ENCODE peak calls at places on chromosomes 16 and 17, in four cellular contexts. G is CD8-positive, alpha-beta T cell; E is suprapubic skin; Z is upper lobe of right lung. F is an unnamed sample.
A peak's percentile ranks its signal among the peaks of the same experiment; 100 is the strongest.

GRCh38 chr17:35214192-35214591 is 20.0 kb upstream of the SLC35G3 start:
- DNase-seq in G (no peak), Z (no peak), E (no peak), F (no peak)

GRCh38 chr17:41665566-41666335 is 22.9 kb upstream of the EIF1 start:
- DNase-seq in G (peak; percentile 95), E (peak; percentile 94), Z (peak; percentile 96), F (peak; percentile 91)

GRCh38 chr16:51607202-51607756 is 456.2 kb upstream of the SALL1 start:
- DNase-seq in E (no peak), G (no peak), Z (no peak), F (no peak)

GRCh38 chr16:27597361-27597760 is 47.4 kb downstream of the KATNIP start:
- DNase-seq in E (no peak), G (no peak), Z (no peak), F (no peak)

GRCh38 chr16:74950511-74950910 is 34.4 kb downstream of the WDR59 start:
- DNase-seq in E (no peak), G (no peak), Z (no peak), F (no peak)

GRCh38 chr17:12365805-12366204 is 299.9 kb upstream of the MYOCD start:
- DNase-seq in Z (no peak), E (no peak), G (no peak), F (no peak)

GRCh38 chr17:2377659-2378058 is 23.2 kb downstream of the MNT start:
- DNase-seq in Z (no peak), G (no peak), E (no peak), F (no peak)

GRCh38 chr16:28936784-28937155 is 5.0 kb downstream of the CD19 start:
- DNase-seq in E (no peak), Z (no peak), G (no peak), F (no peak)

GRCh38 chr17:2883544-2884203 is 87.4 kb downstream of the RAP1GAP2 start:
- DNase-seq in Z (no peak), E (no peak), G (no peak), F (no peak)

GRCh38 chr17:20611314-20611713 is 31.8 kb downstream of the CDRT15L2 start:
- DNase-seq in E (no peak), Z (no peak), G (no peak), F (no peak)

GRCh38 chr17:77729587-77729986 is 228.9 kb upstream of the TNRC6C start:
- DNase-seq in Z (no peak), G (no peak), E (no peak), F (no peak)

GRCh38 chr17:41777579-41778188 is 8.8 kb downstream of the JUP start:
- DNase-seq in Z (peak; percentile 74), G (no peak), E (no peak), F (peak; percentile 85)

GRCh38 chr17:81037783-81038733 is 3.1 kb downstream of the BAIAP2 start:
- DNase-seq in Z (no peak), E (no peak), G (no peak), F (no peak)

GRCh38 chr17:19354123-19354522 is 8.4 kb downstream of the B9D1 start:
- DNase-seq in Z (no peak), E (no peak), G (no peak), F (no peak)

GRCh38 chr17:2943971-2944370 is 119.4 kb downstream of the OR1D5 start:
- DNase-seq in G (no peak), Z (no peak), E (no peak), F (no peak)

GRCh38 chr16:66695935-66696668 is 441 bp downstream of the CMTM4 start:
- DNase-seq in G (peak; percentile 56), Z (peak; percentile 86), E (no peak), F (peak; percentile 58)

GRCh38 chr16:4261557-4262172 is 11.2 kb downstream of the TFAP4 start:
- DNase-seq in G (peak; percentile 52), E (no peak), Z (no peak), F (no peak)

GRCh38 chr16:31700200-31700529 is 172.5 kb downstream of the AHSP start:
- DNase-seq in Z (no peak), G (no peak), E (peak; percentile 89), F (no peak)

GRCh38 chr16:70496513-70496912 is 26.8 kb downstream of the COG4 start:
- DNase-seq in G (no peak), E (no peak), Z (no peak), F (no peak)

GRCh38 chr17:15250459-15250858 is 14.7 kb downstream of the PMP22 start:
- DNase-seq in G (no peak), Z (no peak), E (no peak), F (no peak)

GRCh38 chr17:27415090-27415795 is 41.0 kb upstream of the KSR1 start:
- DNase-seq in Z (no peak), G (no peak), E (peak; percentile 40), F (no peak)

GRCh38 chr17:59783221-59784016 is 76.0 kb downstream of the VMP1 start:
- DNase-seq in E (no peak), G (no peak), Z (no peak), F (no peak)

GRCh38 chr17:82520041-82520910 is 744 bp downstream of the FOXK2 start:
- DNase-seq in Z (peak; percentile 75), G (peak; percentile 61), E (no peak), F (no peak)

GRCh38 chr16:55292491-55292890 is 31.5 kb upstream of the IRX6 start:
- DNase-seq in G (no peak), E (no peak), Z (no peak), F (no peak)

GRCh38 chr17:2380225-2380922 is 20.5 kb downstream of the MNT start:
- DNase-seq in G (no peak), E (no peak), Z (no peak), F (no peak)

GRCh38 chr16:68927016-68927415 is 83.7 kb downstream of the TANGO6 start:
- DNase-seq in Z (no peak), G (no peak), E (no peak), F (no peak)

GRCh38 chr16:22692916-22693646 is 120.9 kb upstream of the HS3ST2 start:
- DNase-seq in E (no peak), Z (no peak), G (no peak), F (no peak)

GRCh38 chr16:30122621-30123160 is 329 bp downstream of the MAPK3 start:
- DNase-seq in E (no peak), Z (no peak), G (peak; percentile 58), F (no peak)

GRCh38 chr17:72878975-72879660 is 213.4 kb downstream of the SLC39A11 start:
- DNase-seq in G (no peak), E (no peak), Z (no peak), F (no peak)

GRCh38 chr17:77754956-77755355 is 203.5 kb upstream of the TNRC6C start:
- DNase-seq in E (peak; percentile 49), Z (peak; percentile 21), G (no peak), F (no peak)

GRCh38 chr16:106623-107324 is 28.7 kb downstream of the MPG start:
- DNase-seq in E (no peak), G (peak; percentile 68), Z (no peak), F (no peak)

GRCh38 chr17:50630524-50631194 is 4.0 kb upstream of the ABCC3 start:
- DNase-seq in G (peak; percentile 73), E (no peak), Z (peak; percentile 85), F (peak; percentile 60)

GRCh38 chr17:47192549-47192948 is 3.5 kb upstream of the CDC27 start:
- DNase-seq in E (no peak), Z (no peak), G (no peak), F (no peak)

GRCh38 chr17:80264048-80264792 is 3.6 kb downstream of the RNF213 start:
- DNase-seq in E (no peak), Z (peak; percentile 78), G (peak; percentile 85), F (no peak)

GRCh38 chr17:57552114-57552601 is 192.9 kb downstream of the CCDC182 start:
- DNase-seq in E (no peak), Z (no peak), G (no peak), F (no peak)

GRCh38 chr17:74245145-74245817 is 28.8 kb upstream of the DNAI2 start:
- DNase-seq in E (no peak), G (no peak), Z (no peak), F (no peak)
- TF ChIP-seq CTCF in E (no peak), G (no peak), Z (no peak), F (no peak)

GRCh38 chr17:14047591-14047990 is 21.7 kb upstream of the COX10 start:
- DNase-seq in Z (no peak), G (no peak), E (no peak), F (no peak)

GRCh38 chr17:14052886-14053615 is 16.3 kb upstream of the COX10 start:
- DNase-seq in E (no peak), Z (no peak), G (no peak), F (no peak)

GRCh38 chr17:14051692-14052091 is 17.6 kb upstream of the COX10 start:
- DNase-seq in E (no peak), G (no peak), Z (no peak), F (no peak)

GRCh38 chr17:14048169-14048568 is 21.1 kb upstream of the COX10 start:
- DNase-seq in Z (no peak), G (no peak), E (no peak), F (no peak)

GRCh38 chr17:14050616-14051015 is 18.7 kb upstream of the COX10 start:
- DNase-seq in G (no peak), E (no peak), Z (no peak), F (no peak)
- H3K4me1 ChIP-seq in G (no peaks in the 10 kb centered on the region), E (no peaks in the 10 kb centered on the region), Z (no peaks in the 10 kb centered on the region), F (no peaks in the 10 kb centered on the region)

DNA sequence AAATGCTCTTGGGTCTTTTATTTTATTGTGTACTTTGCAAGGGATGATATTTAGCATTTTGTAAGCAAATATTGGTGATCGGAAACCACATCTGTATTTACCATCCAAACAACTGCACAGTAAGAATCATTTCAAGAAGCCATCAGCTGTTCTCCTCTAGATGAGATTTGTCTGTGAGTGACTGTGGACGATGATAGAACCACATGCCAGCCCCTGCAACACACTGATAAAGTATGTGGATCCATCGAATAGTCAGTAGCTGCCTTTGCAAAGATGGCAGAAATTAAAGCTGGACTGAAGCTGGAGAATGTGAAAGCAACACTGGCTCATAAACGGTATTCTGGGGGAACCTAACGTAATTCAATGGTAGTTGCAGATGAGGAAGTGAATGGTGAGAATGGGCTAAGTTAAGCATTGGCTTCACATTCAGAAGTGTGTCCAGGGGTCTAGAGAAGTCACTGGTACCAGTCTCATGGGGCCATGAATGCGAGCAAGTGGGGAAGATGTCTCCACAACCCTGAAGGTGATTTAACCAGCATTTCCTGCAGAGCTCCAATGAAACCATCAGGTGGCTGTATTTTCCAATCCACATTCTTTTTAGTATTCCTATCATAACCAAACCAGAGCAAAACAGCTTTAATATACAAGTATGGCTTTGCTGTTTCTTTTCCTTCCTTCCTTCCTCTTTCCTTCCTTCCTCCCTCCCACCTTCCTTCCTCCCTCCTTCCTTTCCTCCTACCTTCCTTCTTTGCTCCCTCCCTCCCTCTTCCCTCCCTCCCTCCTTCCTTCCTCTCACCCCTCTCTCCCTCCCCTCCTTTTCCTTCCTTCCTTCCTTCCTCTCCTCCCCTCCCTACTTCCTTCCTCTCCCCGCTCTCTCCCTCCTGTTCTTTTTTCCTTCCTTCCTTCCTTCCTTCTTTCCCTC is 169.4 kb downstream of the ABCA8 start:
- DNase-seq in G (no peak), Z (no peak), E (no peak), F (no peak)
- TF ChIP-seq CTCF in G (no peak), Z (no peak), E (no peak), F (no peak)

GRCh38 chr17:44111777-44112176 is 11.7 kb downstream of the HDAC5 start:
- DNase-seq in E (no peak), Z (no peak), G (no peak), F (no peak)

GRCh38 chr17:44113868-44114840 is 9.3 kb downstream of the HDAC5 start:
- DNase-seq in G (no peak), Z (no peak), E (no peak), F (no peak)

GRCh38 chr17:44110823-44111633 is 12.4 kb downstream of the HDAC5 start:
- DNase-seq in Z (peak; percentile 98), G (peak; percentile 81), E (peak; percentile 96), F (peak; percentile 98)

GRCh38 chr17:44113382-44113781 is 10.1 kb downstream of the HDAC5 start:
- DNase-seq in Z (no peak), G (no peak), E (no peak), F (no peak)

GRCh38 chr17:44112284-44113280 is 10.9 kb downstream of the HDAC5 start:
- DNase-seq in Z (no peak), G (no peak), E (no peak), F (no peak)
- H3K4me1 ChIP-seq in Z (peaks cover 49% of the 10 kb centered on the region), G (peaks cover 28% of the 10 kb centered on the region), E (peaks cover 90% of the 10 kb centered on the region), F (peaks cover 25% of the 10 kb centered on the region)